ENCODE peak calls at places on chromosomes 16 and 17, in four cellular contexts. D is neuronal stem cell, J is IMR-90, X is H1. U is an unnamed sample.

GRCh38 chr16:53809088-53809951 is 105.4 kb downstream of the FTO start:
- DNase-seq in J (peak), D (no peak), X (no peak), U (peak)

GRCh38 chr16:68645494-68646388 is 631 bp downstream of the CDH3 start:
- DNase-seq in J (no peak), X (peak), D (no peak), U (no peak)

GRCh38 chr16:10938844-10939648 is 3.2 kb downstream of the DEXI start:
- DNase-seq in J (no peak), X (no peak), D (no peak), U (no peak)

GRCh38 chr17:5077781-5078105 is 524 bp upstream of the ZFP3 start:
- DNase-seq in J (no peak), D (no peak), X (no peak), U (no peak)

GRCh38 chr16:88403794-88404581 is 21.2 kb downstream of the ZNF469 start:
- DNase-seq in X (no peak), J (peak), D (no peak), U (no peak)

GRCh38 chr17:64503341-64503740 is 2.7 kb downstream of the DDX5 start:
- DNase-seq in X (no peak), J (no peak), D (no peak), U (no peak)

GRCh38 chr16:56192971-56193936 is 2.0 kb downstream of the GNAO1 start:
- DNase-seq in J (no peak), D (no peak), X (no peak), U (no peak)

GRCh38 chr16:70018254-70018653 is 67.1 kb downstream of the CLEC18A start:
- DNase-seq in J (peak), D (no peak), X (no peak), U (peak)

GRCh38 chr16:12147681-12148479 is 171.3 kb downstream of the SNX29 start:
- DNase-seq in D (peak), J (no peak), X (peak), U (no peak)

GRCh38 chr17:75853410-75853809 is 1.7 kb downstream of the WBP2 start:
- DNase-seq in X (no peak), J (peak), D (no peak), U (peak)

GRCh38 chr16:83365166-83365565 is 442.6 kb upstream of the HSBP1 start:
- DNase-seq in J (peak), X (no peak), D (no peak), U (peak)

GRCh38 chr17:36942631-36943125 is 5.4 kb downstream of the LHX1 start:
- DNase-seq in J (no peak), D (no peak), X (no peak), U (no peak)

GRCh38 chr17:47213540-47213939 is 4.4 kb downstream of the MYL4 start:
- DNase-seq in J (no peak), X (no peak), D (no peak), U (no peak)

GRCh38 chr16:15597822-15598647 is 44.9 kb downstream of the MARF1 start:
- DNase-seq in J (no peak), X (no peak), D (no peak), U (no peak)

GRCh38 chr17:10420811-10421210 is 939 bp downstream of the MYH8 start:
- DNase-seq in X (no peak), J (no peak), D (no peak), U (no peak)

GRCh38 chr16:89411335-89411850 is 79.0 kb downstream of the ANKRD11 start:
- DNase-seq in X (no peak), D (no peak), J (no peak), U (no peak)

GRCh38 chr17:73474370-73474988 is 162.7 kb upstream of the CDC42EP4 start:
- DNase-seq in X (no peak), J (peak), D (no peak), U (peak)

GRCh38 chr17:17351901-17352781 is 49.0 kb downstream of the NT5M start:
- DNase-seq in J (peak), X (no peak), D (no peak), U (peak)

GRCh38 chr16:83273504-83274173 is 534.1 kb upstream of the HSBP1 start:
- DNase-seq in X (no peak), J (no peak), D (no peak), U (no peak)

GRCh38 chr17:78550464-78550863 is 26.7 kb downstream of the DNAH17 start:
- DNase-seq in D (no peak), J (no peak), X (no peak), U (no peak)

GRCh38 chr17:45005700-45006099 is 37.6 kb upstream of the C1QL1 start:
- DNase-seq in J (no peak), D (no peak), X (no peak), U (no peak)

GRCh38 chr16:28623172-28623711 is 13.4 kb upstream of the SULT1A1 start:
- DNase-seq in J (no peak), D (no peak), X (no peak), U (no peak)

GRCh38 chr17:70820276-70820675 is 650.9 kb downstream of the KCNJ2 start:
- DNase-seq in D (no peak), J (peak), X (no peak), U (no peak)

GRCh38 chr17:82647593-82648164 is 565 bp downstream of the WDR45B start:
- DNase-seq in X (no peak), J (no peak), D (peak), U (peak)

GRCh38 chr17:27840688-27841087 is 40.4 kb upstream of the NOS2 start:
- DNase-seq in D (no peak), X (no peak), J (no peak), U (no peak)

GRCh38 chr16:46848768-46849764 is 18.1 kb upstream of the C16orf87 start:
- DNase-seq in J (no peak), X (no peak), D (peak), U (no peak)

GRCh38 chr16:70565053-70565452 is 41.4 kb downstream of the SF3B3 start:
- DNase-seq in D (no peak), J (no peak), X (no peak), U (no peak)

DNA sequence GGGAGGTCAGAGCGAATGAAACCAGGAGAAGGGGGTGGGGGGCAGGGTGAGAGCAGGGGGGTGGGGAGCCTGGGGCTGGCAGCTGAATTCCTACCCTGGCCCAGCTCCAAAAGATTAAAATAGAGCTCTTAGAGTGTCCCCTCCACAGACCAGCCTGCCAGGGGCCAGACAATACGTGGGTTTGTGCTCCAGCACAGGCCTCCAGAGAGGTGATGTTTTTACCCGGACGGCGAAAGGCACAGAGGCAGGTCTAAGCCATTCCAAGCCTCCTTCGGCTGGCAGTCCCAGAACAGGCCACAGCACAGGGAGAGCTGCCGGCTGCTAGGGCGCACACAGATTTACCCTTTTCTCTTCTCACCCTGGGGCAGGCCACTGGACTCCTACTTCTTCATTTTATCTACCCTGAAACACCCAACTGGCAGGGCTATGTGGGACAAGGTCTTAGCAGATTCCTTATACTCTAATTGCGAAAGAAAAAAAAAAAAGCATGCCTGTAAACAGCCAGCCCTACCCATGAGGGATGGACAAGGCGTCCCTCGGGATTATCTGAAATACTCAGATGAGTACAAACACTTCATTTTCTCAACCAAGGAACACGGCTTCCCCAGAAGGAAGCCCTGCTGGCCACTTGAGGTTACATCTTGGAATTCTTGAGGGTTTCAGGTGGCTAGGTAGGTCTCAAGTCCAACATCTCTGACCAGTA is 71.9 kb upstream of the NOG start:
- DNase-seq in X (peak), D (no peak), J (no peak), U (no peak)
- H4K91ac ChIP-seq in X (no peak), D (no peak), J (no peak), U (no peak)

GRCh38 chr16:73949574-73950348 is 346.9 kb upstream of the PSMD7 start:
- DNase-seq in J (peak), X (no peak), D (no peak), U (peak)
- H3K4me3 ChIP-seq in J (no peak), X (no peak), D (no peak), U (no peak)

GRCh38 chr17:49580981-49581644 is 5.4 kb downstream of the NXPH3 start:
- DNase-seq in J (no peak), X (no peak), D (no peak), U (no peak)
- H4K91ac ChIP-seq in J (no peak), X (no peak), D (no peak), U (no peak)

DNA sequence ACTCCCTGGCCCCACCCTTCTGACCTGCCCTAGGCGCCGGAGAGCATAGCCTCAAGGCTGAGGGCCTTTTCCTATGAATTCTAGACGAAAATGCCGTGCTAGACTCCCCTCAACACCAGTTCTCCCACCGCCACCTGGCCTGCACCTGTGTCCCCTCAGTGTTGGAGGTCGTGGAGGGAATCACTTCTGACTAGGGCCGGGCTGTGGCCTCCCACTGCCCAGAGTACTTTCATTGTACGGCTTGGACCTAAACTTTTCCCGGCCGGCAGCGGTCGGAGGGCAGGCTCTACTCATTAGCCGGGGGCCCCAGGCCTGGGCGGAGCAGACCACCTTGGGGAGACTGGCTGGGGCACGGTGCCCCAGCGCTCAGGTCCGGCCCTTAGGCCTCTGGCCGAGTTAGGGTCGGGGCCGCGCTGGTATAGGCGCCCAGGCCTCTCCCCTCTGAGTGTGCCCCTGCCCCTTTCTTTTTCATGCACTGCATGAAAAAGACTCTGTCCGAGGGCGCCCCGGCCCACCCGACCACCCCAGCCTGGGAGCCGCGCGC is 649 bp downstream of the CLDN6 start:
- DNase-seq in X (no peak), D (no peak), J (no peak), U (no peak)
- H3K4me3 ChIP-seq in X (peak), D (no peak), J (no peak), U (no peak)

GRCh38 chr16:75406943-75407342 is 26.4 kb downstream of the CFDP1 start:
- DNase-seq in X (no peak), J (no peak), D (no peak), U (no peak)

GRCh38 chr16:75401697-75402096 is 31.6 kb downstream of the CFDP1 start:
- DNase-seq in D (no peak), J (no peak), X (no peak), U (no peak)

GRCh38 chr16:75398333-75398732 is 35.0 kb downstream of the CFDP1 start:
- DNase-seq in J (no peak), D (no peak), X (no peak), U (no peak)

GRCh38 chr16:75402821-75403475 is 30.4 kb downstream of the CFDP1 start:
- DNase-seq in X (no peak), D (no peak), J (peak), U (peak)

DNA sequence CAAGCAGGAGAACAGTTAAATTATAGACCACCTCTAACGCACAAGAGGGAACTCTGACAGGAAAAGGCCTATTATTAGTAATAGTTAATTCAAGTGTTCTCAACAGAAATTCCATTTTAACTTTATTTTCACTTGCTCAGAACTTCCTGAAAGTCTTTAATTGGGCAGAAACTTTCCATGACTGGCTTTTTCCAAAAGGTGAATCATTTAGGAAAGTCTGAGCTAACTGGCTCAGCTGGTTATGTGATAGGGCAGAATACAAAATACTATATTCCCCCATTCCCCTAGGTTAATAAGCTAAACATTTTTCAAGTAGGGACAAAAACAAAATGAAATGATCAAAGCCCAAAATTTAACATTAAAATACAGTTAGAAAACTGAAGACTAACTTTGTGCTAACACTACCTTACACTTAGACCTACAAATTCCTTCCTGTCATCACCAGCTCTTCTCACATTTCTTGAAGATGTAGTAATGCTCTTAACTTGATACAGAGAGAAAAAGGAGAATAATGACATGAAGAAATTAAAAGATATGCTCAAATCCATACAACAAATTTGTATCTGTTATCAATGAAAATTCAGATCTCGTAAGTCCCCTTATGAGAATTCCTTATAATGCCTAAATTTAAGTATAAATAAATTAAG is 31.0 kb downstream of the CFDP1 start:
- DNase-seq in X (no peak), D (no peak), J (peak), U (peak)
- H4K91ac ChIP-seq in X (no peak), D (no peak), J (no peak), U (no peak)

GRCh38 chr17:56676807-56677206 is 83.3 kb downstream of the NOG start:
- DNase-seq in D (no peak), J (no peak), X (no peak), U (no peak)

GRCh38 chr17:56680676-56681075 is 87.2 kb downstream of the NOG start:
- DNase-seq in D (no peak), J (no peak), X (no peak), U (no peak)

GRCh38 chr17:56678249-56679144 is 85.0 kb downstream of the NOG start:
- DNase-seq in X (peak), D (peak), J (no peak), U (peak)

GRCh38 chr17:56679767-56680422 is 86.4 kb downstream of the NOG start:
- DNase-seq in D (no peak), X (no peak), J (no peak), U (peak)

GRCh38 chr17:56679148-56679766 is 85.8 kb downstream of the NOG start:
- DNase-seq in X (no peak), J (peak), D (peak), U (peak)
- H3K4me3 ChIP-seq in X (peak), J (no peak), D (no peak), U (peak)

DNA sequence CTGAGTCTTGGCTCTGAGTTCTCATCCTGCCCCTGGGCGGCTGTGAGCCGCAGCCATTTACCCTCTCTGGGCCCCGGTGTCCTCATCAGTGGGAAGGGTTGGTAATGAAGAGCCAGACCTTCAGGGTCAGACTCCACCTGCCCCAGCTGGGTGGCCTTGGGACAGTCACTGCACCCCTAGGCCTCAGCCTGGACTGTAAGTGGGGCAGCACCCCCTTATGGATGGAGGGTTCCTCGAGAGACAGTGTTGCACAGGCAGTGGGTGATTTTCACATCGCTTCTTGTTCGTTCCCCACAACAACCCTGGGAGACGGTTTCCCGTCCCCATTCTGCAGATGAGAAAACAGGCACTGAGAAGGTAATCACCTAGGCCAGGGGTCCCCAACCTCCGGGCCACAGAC is 60.5 kb downstream of the B9D1 start:
- DNase-seq in X (no peak), J (no peak), D (no peak), U (no peak)
- H4K91ac ChIP-seq in X (no peak), J (no peak), D (no peak), U (no peak)

DNA sequence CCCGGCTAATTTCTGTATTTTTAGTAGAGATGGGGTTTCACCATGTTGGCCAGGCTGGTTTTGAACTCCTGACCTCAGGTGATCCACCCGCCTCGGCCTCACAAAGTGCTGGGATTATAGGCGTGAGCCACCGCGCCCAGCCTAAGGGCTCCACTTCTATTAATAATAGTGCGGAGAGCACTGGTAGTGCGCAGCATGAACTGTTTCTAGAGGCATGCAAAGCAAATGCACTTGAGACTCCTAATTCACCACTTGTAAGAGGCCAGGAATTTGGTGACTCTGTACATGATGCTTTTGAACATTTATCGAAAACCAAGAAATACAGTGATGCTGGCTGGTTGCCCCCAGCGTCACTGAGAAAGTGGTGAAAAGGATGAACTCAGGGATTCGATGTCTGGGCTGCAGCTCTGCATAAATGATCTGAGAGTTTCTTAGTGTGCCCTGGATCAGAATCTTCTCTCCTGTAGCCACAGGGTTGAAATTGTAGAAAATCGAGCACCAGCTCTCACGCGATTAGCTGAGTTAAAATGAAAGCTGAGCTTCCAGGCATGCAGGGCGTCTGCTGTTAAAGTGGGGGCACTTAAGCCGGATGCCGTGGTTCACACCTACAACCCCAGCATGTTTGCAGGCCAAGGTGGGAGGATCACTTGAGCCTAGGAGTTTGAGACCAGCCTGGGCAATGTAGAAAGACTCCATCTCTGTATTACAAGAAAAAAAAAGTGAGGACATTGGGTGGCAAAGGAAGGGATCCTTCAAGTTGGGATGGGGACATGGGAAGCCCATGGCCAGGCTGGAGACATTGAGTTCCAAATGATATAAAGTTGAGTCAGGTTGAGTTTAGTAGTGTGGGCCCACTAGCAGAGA is 4.8 kb downstream of the RNF213 start:
- DNase-seq in J (no peak), X (no peak), D (no peak), U (no peak)
- H3K4me3 ChIP-seq in J (no peak), X (no peak), D (no peak), U (no peak)

DNA sequence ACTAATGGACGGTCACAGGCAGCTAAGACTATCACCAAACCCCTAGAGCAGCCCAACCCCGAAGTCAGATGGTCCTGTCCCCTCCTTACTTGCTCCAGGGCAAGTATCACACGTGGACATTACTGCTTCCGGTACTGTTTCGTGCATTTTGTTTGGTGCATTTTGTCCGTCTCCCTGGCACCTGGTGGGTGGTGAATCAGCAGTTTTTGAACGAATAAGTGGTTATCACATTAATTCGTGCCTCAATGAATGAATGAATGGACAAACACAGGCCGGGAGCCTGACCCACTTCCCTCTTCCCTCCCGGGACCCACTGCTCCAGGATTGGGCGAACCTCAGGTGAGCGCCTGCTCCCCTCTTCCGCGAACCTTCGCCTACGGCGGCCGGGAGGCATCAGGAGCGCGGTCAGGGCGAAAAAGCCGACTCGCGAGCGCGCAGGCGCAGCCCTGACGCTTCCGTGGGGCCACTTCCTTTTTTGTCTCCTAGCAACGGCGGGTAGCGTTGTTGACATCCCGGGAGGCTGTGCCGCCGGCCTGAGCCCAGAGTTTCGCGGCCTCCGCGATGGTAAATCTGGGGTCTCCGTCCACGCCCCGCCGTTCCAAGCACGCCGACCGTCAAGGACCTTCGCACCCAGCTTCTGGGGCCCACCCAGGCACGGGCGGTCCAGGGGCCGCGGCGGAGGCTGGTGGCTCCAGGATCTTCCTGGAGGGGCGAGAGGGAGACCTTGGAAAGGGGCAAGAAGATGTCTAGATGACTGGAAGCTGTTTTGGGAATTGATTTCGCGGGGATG is at the start of gene DYNLRB2:
- DNase-seq in J (peak), X (peak), D (peak), U (peak)
- H4K91ac ChIP-seq in J (peak), X (peak), D (no peak), U (no peak)

U was measured in mesenchymal stem cell.